ENCODE peak calls at places on chromosomes 11 and 22, in five cellular contexts. B is heart left ventricle, K is suprapubic skin, Q is neural progenitor cell, C is tibial artery. L is an unnamed sample. For H3K36me3, the result is how much of the 10 kb centered on the place peaks cover.

GRCh38 chr11:119671048-119671447 is 58.0 kb downstream of the NECTIN1 start:
- DNase-seq in C (peak), B (peak), Q (no peak), K (no peak), L (no peak)

GRCh38 chr22:26769663-26770062 is 112.3 kb downstream of the MIAT start:
- DNase-seq in B (no peak), K (no peak), C (no peak), Q (no peak), L (no peak)

GRCh38 chr11:128095459-128096096 is 491.8 kb downstream of the ETS1 start:
- DNase-seq in C (no peak), Q (no peak), B (no peak), K (no peak), L (peak)

GRCh38 chr11:7688238-7688826 is 15.0 kb upstream of the CYB5R2 start:
- DNase-seq in C (no peak), K (no peak), Q (peak), B (no peak), L (peak)

GRCh38 chr11:3093281-3094191 is 36.3 kb upstream of the CARS1 start:
- DNase-seq in B (peak), Q (peak), K (peak), C (no peak), L (no peak)

GRCh38 chr11:58527429-58527828 is 19.5 kb upstream of the OR5B21 start:
- DNase-seq in B (no peak), K (no peak), Q (no peak), C (no peak), L (no peak)

GRCh38 chr11:61580292-61580888 is 486 bp downstream of the SYT7 start:
- DNase-seq in C (no peak), B (no peak), K (no peak), Q (peak), L (no peak)

GRCh38 chr11:8776209-8776608 is 93.6 kb downstream of the RPL27A start:
- DNase-seq in Q (no peak), K (no peak), B (no peak), C (no peak), L (no peak)

GRCh38 chr22:36467946-36468345 is 13.5 kb downstream of the TXN2 start:
- DNase-seq in Q (no peak), C (no peak), B (peak), K (no peak), L (no peak)

GRCh38 chr11:77560605-77561004 is 29.1 kb upstream of the AQP11 start:
- DNase-seq in B (no peak), K (no peak), C (no peak), Q (no peak), L (peak)

GRCh38 chr11:122181893-122182292 is 65.9 kb upstream of the BLID start:
- DNase-seq in K (no peak), Q (no peak), C (no peak), B (no peak), L (peak)

GRCh38 chr22:49712195-49712791 is 115.4 kb downstream of the BRD1 start:
- DNase-seq in Q (peak), K (no peak), C (no peak), B (no peak), L (no peak)

GRCh38 chr11:70503201-70503877 is 105.0 kb downstream of the CTTN start:
- DNase-seq in B (no peak), K (no peak), Q (peak), C (no peak), L (no peak)

GRCh38 chr11:121930004-121930965 is 185.7 kb downstream of the BLID start:
- DNase-seq in B (peak), C (no peak), K (no peak), Q (peak), L (peak)

GRCh38 chr11:54832676-54833075 is 126.0 kb downstream of the OR4A5 start:
- DNase-seq in B (no peak), C (no peak), Q (no peak), K (no peak), L (no peak)

GRCh38 chr11:70954471-70954870 is 297.9 kb downstream of the SHANK2 start:
- DNase-seq in K (no peak), Q (no peak), C (no peak), B (no peak), L (no peak)

GRCh38 chr22:39913886-39914285 is 13.0 kb downstream of the GRAP2 start:
- DNase-seq in B (no peak), C (no peak), K (no peak), Q (peak), L (peak)

GRCh38 chr11:108654994-108655631 is 9.8 kb upstream of the DDX10 start:
- DNase-seq in K (no peak), B (no peak), Q (peak), C (no peak), L (peak)

GRCh38 chr22:29517215-29517908 is 36.2 kb downstream of the THOC5 start:
- DNase-seq in C (no peak), B (peak), K (no peak), Q (no peak), L (no peak)

GRCh38 chr11:112103446-112103845 is 16.8 kb downstream of the SDHD start:
- DNase-seq in K (no peak), Q (no peak), C (no peak), B (no peak), L (no peak)

GRCh38 chr11:112100457-112100856 is 13.8 kb downstream of the SDHD start:
- DNase-seq in Q (no peak), C (no peak), K (no peak), B (no peak), L (no peak)

GRCh38 chr11:112106070-112106469 is 19.4 kb downstream of the SDHD start:
- DNase-seq in Q (no peak), K (no peak), B (no peak), C (no peak), L (no peak)
- TF ChIP-seq CTCF in Q (no peak), K (no peak), B (no peak), C (no peak), L (no peak)

GRCh38 chr11:63508745-63509144 is 2.9 kb downstream of the LGALS12 start:
- DNase-seq in C (no peak), Q (no peak), B (no peak), K (no peak), L (no peak)
- H3K36me3 ChIP-seq in C (under half), Q (under half), B (under half), K (under half), L (under half)

GRCh38 chr11:105296806-105297205 is 157.2 kb upstream of the CARD18 start:
- DNase-seq in Q (no peak), B (no peak), C (no peak), K (no peak), L (no peak)

GRCh38 chr11:105298630-105299029 is 159.1 kb upstream of the CARD18 start:
- DNase-seq in C (no peak), B (no peak), K (no peak), Q (no peak), L (no peak)

GRCh38 chr11:105296386-105296785 is 156.8 kb upstream of the CARD18 start:
- DNase-seq in C (no peak), K (no peak), B (no peak), Q (no peak), L (no peak)

GRCh38 chr11:105298174-105298573 is 158.6 kb upstream of the CARD18 start:
- DNase-seq in C (no peak), K (no peak), Q (peak), B (no peak), L (no peak)

DNA sequence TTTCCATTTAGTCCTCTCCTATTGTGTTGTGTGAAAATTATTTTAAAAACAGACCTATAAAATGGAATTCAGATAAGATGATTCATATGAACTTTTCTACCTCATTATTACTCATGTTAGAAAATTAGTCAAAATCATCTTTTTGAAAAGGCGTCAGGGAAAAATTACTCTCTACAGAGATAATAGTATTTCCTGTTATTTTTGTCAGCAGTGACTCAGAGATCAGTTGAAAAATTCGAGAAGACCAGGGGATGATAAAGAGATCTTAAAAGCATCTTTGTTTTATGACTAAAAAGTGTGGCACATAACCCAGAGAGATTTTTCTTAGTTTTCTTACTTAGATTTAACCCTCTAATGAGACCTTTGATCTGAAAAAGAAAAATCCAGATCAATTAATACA is 157.9 kb upstream of the CARD18 start:
- DNase-seq in B (no peak), C (no peak), K (no peak), Q (no peak), L (peak)
- H3K4me3 ChIP-seq in B (no peak), C (no peak), K (no peak), Q (no peak), L (no peak)

GRCh38 chr11:97355230-97355629 is 965.4 kb downstream of the JRKL start:
- DNase-seq in B (no peak), Q (no peak), C (no peak), K (no peak), L (no peak)
- TF ChIP-seq CTCF in B (no peak), Q (no peak), C (no peak), K (no peak), L (no peak)

GRCh38 chr11:65501005-65501529 is 2.2 kb downstream of the MALAT1 start:
- DNase-seq in Q (no peak), B (no peak), C (no peak), K (no peak), L (peak)
- H3K36me3 ChIP-seq in Q (half or more), B (half or more), C (half or more), K (under half), L (half or more)

GRCh38 chr11:69012092-69013008 is 696 bp downstream of the MRGPRF start:
- DNase-seq in K (no peak), C (peak), B (no peak), Q (peak), L (no peak)
- H3K4me3 ChIP-seq in K (peak), C (peak), B (peak), Q (peak), L (no peak)

GRCh38 chr11:106021967-106022794 is at the start of gene MSANTD4:
- DNase-seq in Q (peak), K (peak), C (peak), B (peak), L (peak)
- TF ChIP-seq CTCF in Q (no peak), K (no peak), C (no peak), B (no peak), L (no peak)

GRCh38 chr11:66265531-66266377 is 2.7 kb upstream of the RAB1B start:
- DNase-seq in Q (no peak), K (no peak), B (no peak), C (no peak), L (no peak)
- H3K36me3 ChIP-seq in Q (under half), K (under half), B (under half), C (under half), L (under half)

GRCh38 chr22:46078241-46079092 is 71.9 kb upstream of the PPARA start:
- DNase-seq in C (peak), K (peak), B (peak), Q (no peak), L (peak)

GRCh38 chr22:46081036-46081830 is 69.1 kb upstream of the PPARA start:
- DNase-seq in C (peak), K (peak), B (peak), Q (no peak), L (peak)

GRCh38 chr22:46081831-46082210 is 68.5 kb upstream of the PPARA start:
- DNase-seq in K (peak), C (peak), B (peak), Q (peak), L (peak)

GRCh38 chr22:46079093-46079860 is 71.0 kb upstream of the PPARA start:
- DNase-seq in Q (no peak), C (no peak), K (peak), B (no peak), L (peak)

DNA sequence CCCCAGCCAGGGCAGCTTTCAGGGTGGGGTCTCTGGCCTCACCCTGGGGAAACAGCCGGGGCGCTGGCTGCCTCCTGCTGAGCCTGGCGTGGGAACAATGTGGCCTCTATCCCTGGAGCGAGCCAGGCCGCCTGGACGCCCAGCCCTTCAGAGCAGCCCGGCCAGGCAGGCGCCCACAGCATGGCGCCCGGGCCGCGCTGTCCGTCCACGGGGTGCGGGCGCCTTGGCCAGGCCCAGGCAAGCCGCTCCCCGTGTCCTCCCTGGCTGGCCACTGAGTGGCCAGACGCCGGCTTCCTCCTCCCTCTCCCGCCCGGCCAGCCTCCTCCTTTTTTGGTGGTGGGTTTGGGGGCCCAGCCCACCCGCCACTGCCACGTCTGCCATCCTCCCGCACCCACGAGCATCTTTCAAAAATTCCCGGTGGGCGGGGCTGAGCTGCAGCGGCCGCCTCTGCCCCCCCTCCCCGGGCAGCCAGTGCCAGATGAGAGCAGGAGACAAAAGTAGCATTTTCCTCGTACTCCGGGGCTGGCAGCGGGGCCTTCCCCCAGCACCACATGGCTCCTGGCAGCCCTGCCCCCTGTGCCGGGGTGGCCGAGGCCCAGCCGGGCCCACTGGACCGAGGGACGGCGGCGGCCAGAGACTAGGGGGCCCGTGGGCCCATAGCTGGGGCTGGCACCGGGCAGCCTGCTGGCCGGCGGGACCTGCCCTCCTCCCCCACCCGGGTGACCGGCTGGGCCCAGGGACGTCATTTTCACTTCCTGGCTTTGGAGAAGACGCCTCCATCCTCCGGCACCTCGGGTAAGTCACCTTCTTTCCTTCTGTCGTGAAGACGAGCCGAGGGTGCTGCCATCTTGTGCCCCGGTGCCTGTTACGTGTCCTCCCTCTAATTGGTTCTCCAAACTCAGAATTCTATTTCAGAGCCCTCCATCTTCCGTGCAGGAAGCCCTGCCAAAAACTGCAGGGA is 70.2 kb upstream of the PPARA start:
- DNase-seq in K (peak), C (peak), B (peak), Q (no peak), L (peak)
- H3K4me3 ChIP-seq in K (peak), C (peak), B (peak), Q (no peak), L (peak)

GRCh38 chr11:65008873-65009272 is 5.1 kb upstream of the ARL2 start:
- DNase-seq in B (no peak), Q (no peak), K (no peak), C (no peak), L (no peak)

GRCh38 chr11:65014146-65014960 is at the start of gene ARL2:
- DNase-seq in C (peak), Q (no peak), K (peak), B (no peak), L (peak)

GRCh38 chr11:65016705-65017104 is 2.7 kb downstream of the ARL2 start:
- DNase-seq in Q (no peak), K (no peak), C (no peak), B (no peak), L (no peak)

GRCh38 chr11:65013692-65014145 is 241 bp upstream of the ARL2 start:
- DNase-seq in C (peak), Q (peak), B (peak), K (peak), L (peak)

GRCh38 chr11:65013130-65013691 is 749 bp upstream of the ARL2 start:
- DNase-seq in C (peak), K (peak), B (peak), Q (no peak), L (no peak)
- TF ChIP-seq CTCF in C (peak), K (peak), B (peak), Q (peak), L (peak)